ENCODE peak calls at places on chromosome 9, in six cellular contexts. One of them, this sample, is unnamed.
A peak's percentile ranks its signal among the peaks of the same experiment; 100 is the strongest.

GRCh38 chr9:84996716-84997115 is 327.2 kb downstream of the NTRK2 start:
- DNase-seq in Calu3: no peak
- DNase-seq in AG09309: no peak
- DNase-seq in cardiac fibroblast: no peak
- DNase-seq in HT1080: no peak
- DNase-seq in smooth muscle cell of the brain vasculature: no peak
- DNase-seq in this sample: no peak

GRCh38 chr9:129141066-129142041 is 30.1 kb downstream of the PTPA start:
- DNase-seq in Calu3: no peak
- DNase-seq in AG09309: peak; percentile 83
- DNase-seq in cardiac fibroblast: peak; percentile 96
- DNase-seq in HT1080: peak; percentile 89
- DNase-seq in smooth muscle cell of the brain vasculature: peak; percentile 68
- DNase-seq in this sample: peak; percentile 78

GRCh38 chr9:13862562-13862961 is 451.4 kb downstream of the NFIB start:
- DNase-seq in Calu3: no peak
- DNase-seq in AG09309: no peak
- DNase-seq in cardiac fibroblast: no peak
- DNase-seq in HT1080: no peak
- DNase-seq in smooth muscle cell of the brain vasculature: no peak
- DNase-seq in this sample: no peak

GRCh38 chr9:34145165-34145564 is 18.7 kb upstream of the DCAF12 start:
- DNase-seq in Calu3: no peak
- DNase-seq in AG09309: no peak
- DNase-seq in cardiac fibroblast: peak; percentile 31
- DNase-seq in HT1080: peak; percentile 41
- DNase-seq in smooth muscle cell of the brain vasculature: no peak
- DNase-seq in this sample: no peak

GRCh38 chr9:76559283-76559682 is 100.3 kb downstream of the GCNT1 start:
- DNase-seq in Calu3: no peak
- DNase-seq in AG09309: no peak
- DNase-seq in cardiac fibroblast: no peak
- DNase-seq in HT1080: no peak
- DNase-seq in smooth muscle cell of the brain vasculature: no peak
- DNase-seq in this sample: no peak

GRCh38 chr9:81633952-81634421 is 55.4 kb downstream of the TLE1 start:
- DNase-seq in Calu3: no peak
- DNase-seq in AG09309: no peak
- DNase-seq in cardiac fibroblast: no peak
- DNase-seq in HT1080: no peak
- DNase-seq in smooth muscle cell of the brain vasculature: no peak
- DNase-seq in this sample: no peak

GRCh38 chr9:136170291-136170901 is 34.5 kb downstream of the LHX3 start:
- DNase-seq in Calu3: peak; percentile 33
- DNase-seq in AG09309: no peak
- DNase-seq in cardiac fibroblast: peak; percentile 3
- DNase-seq in HT1080: peak; percentile 17
- DNase-seq in smooth muscle cell of the brain vasculature: no peak
- DNase-seq in this sample: no peak

GRCh38 chr9:137632432-137633161 is 13.8 kb downstream of the EHMT1 start:
- DNase-seq in Calu3: no peak
- DNase-seq in AG09309: no peak
- DNase-seq in cardiac fibroblast: no peak
- DNase-seq in HT1080: no peak
- DNase-seq in smooth muscle cell of the brain vasculature: no peak
- DNase-seq in this sample: no peak

GRCh38 chr9:116134981-116135380 is 18.6 kb upstream of the PAPPA start:
- DNase-seq in Calu3: no peak
- DNase-seq in AG09309: no peak
- DNase-seq in cardiac fibroblast: no peak
- DNase-seq in HT1080: no peak
- DNase-seq in smooth muscle cell of the brain vasculature: no peak
- DNase-seq in this sample: no peak

This sample was measured in AG09319.